ENCODE peak calls at places on chromosomes 2 and 18, in nine cellular contexts. S is astrocyte of the spinal cord, U is activated B cell treated with CpG ODN at 0.5 μM for 24 hours, Y is uterus, P is A549, H is thoracic aorta, G is PC-9, M is tibial nerve, Z is coronary artery. D is an unnamed sample.

GRCh38 chr2:15145046-15145817 is 415.9 kb downstream of the NBAS start:
- DNase-seq in S (no peak), U (no peak), Y (no peak), P (no peak), H (no peak), G (no peak), M (no peak), Z (no peak), D (no peak)

GRCh38 chr18:9971313-9971920 is 57.6 kb downstream of the VAPA start:
- DNase-seq in S (peak; percentile 87), U (peak; percentile 32), Y (peak; percentile 88), P (peak; percentile 29), H (peak; percentile 39), G (peak; percentile 68), M (peak; percentile 98), Z (no peak), D (peak; percentile 76)

GRCh38 chr2:202115385-202116060 is 42.5 kb downstream of the KIAA2012 start:
- DNase-seq in S (peak; percentile 63), U (no peak), Y (no peak), P (no peak), H (no peak), G (peak; percentile 85), M (no peak), Z (no peak), D (no peak)

GRCh38 chr18:39414009-39414700 is 1848.6 kb upstream of the CELF4 start:
- DNase-seq in S (peak; percentile 75), U (no peak), Y (no peak), P (no peak), H (no peak), G (peak; percentile 50), M (no peak), Z (no peak), D (no peak)

GRCh38 chr18:74480149-74480651 is 16.0 kb upstream of the CNDP2 start:
- DNase-seq in S (no peak), U (no peak), Y (no peak), P (no peak), H (no peak), G (no peak), M (no peak), Z (no peak), D (no peak)

GRCh38 chr2:8986327-8986976 is 17.0 kb downstream of the MBOAT2 start:
- DNase-seq in S (no peak), U (no peak), Y (no peak), P (no peak), H (no peak), G (no peak), M (no peak), Z (no peak), D (no peak)

GRCh38 chr2:54526226-54526879 is 70.2 kb downstream of the SPTBN1 start:
- DNase-seq in S (no peak), U (no peak), Y (no peak), P (no peak), H (no peak), G (no peak), M (no peak), Z (no peak), D (no peak)

GRCh38 chr18:78701753-78702409 is 277.7 kb upstream of the SALL3 start:
- DNase-seq in S (no peak), U (no peak), Y (no peak), P (no peak), H (no peak), G (no peak), M (no peak), Z (no peak), D (no peak)

GRCh38 chr2:207505180-207505579 is 24.6 kb upstream of the CREB1 start:
- DNase-seq in S (no peak), U (no peak), Y (no peak), P (no peak), H (no peak), G (no peak), M (no peak), Z (no peak), D (no peak)

GRCh38 chr18:59957957-59958356 is 58.2 kb downstream of the PMAIP1 start:
- DNase-seq in S (peak; percentile 68), U (no peak), Y (peak; percentile 22), P (no peak), H (no peak), G (peak; percentile 86), M (peak; percentile 8), Z (no peak), D (peak; percentile 57)

GRCh38 chr2:11483806-11484147 is 17.8 kb upstream of the E2F6 start:
- DNase-seq in S (no peak), U (no peak), Y (no peak), P (no peak), H (no peak), G (no peak), M (no peak), Z (no peak), D (no peak)

GRCh38 chr18:78751664-78752063 is 228.0 kb upstream of the SALL3 start:
- DNase-seq in S (no peak), U (no peak), Y (no peak), P (no peak), H (no peak), G (no peak), M (no peak), Z (peak; percentile 58), D (no peak)

GRCh38 chr2:177758591-177759371 is 313.8 kb downstream of the PDE11A start:
- DNase-seq in S (peak; percentile 63), U (no peak), Y (peak; percentile 58), P (no peak), H (no peak), G (no peak), M (peak; percentile 28), Z (no peak), D (peak; percentile 36)

GRCh38 chr2:208039661-208040060 is 14.3 kb upstream of the PLEKHM3 start:
- DNase-seq in S (no peak), U (no peak), Y (no peak), P (no peak), H (no peak), G (no peak), M (no peak), Z (no peak), D (no peak)

GRCh38 chr2:239266779-239267410 is 133.9 kb downstream of the HDAC4 start:
- DNase-seq in S (no peak), U (no peak), Y (no peak), P (no peak), H (no peak), G (no peak), M (no peak), Z (peak; percentile 69), D (no peak)

GRCh38 chr2:143730950-143731254 is 601.7 kb downstream of the ARHGAP15 start:
- DNase-seq in S (no peak), U (no peak), Y (no peak), P (no peak), H (no peak), G (no peak), M (no peak), Z (no peak), D (no peak)

GRCh38 chr2:240782221-240782885 is 37.7 kb downstream of the KIF1A start:
- DNase-seq in S (no peak), U (no peak), Y (no peak), P (no peak), H (no peak), G (no peak), M (no peak), Z (no peak), D (no peak)

GRCh38 chr18:30991397-30991796 is 51.1 kb downstream of the DSC3 start:
- DNase-seq in S (no peak), U (no peak), Y (no peak), P (no peak), H (no peak), G (no peak), M (no peak), Z (no peak), D (no peak)

GRCh38 chr18:8254664-8255063 is 354.6 kb upstream of the RAB12 start:
- DNase-seq in S (peak; percentile 29), U (no peak), Y (no peak), P (no peak), H (no peak), G (no peak), M (no peak), Z (no peak), D (no peak)

GRCh38 chr18:36756262-36756661 is 72.5 kb downstream of the TPGS2 start:
- DNase-seq in S (no peak), U (no peak), Y (no peak), P (no peak), H (no peak), G (peak; percentile 49), M (no peak), Z (no peak), D (no peak)

GRCh38 chr2:42338567-42339190 is 22.3 kb downstream of the COX7A2L start:
- DNase-seq in S (no peak), U (no peak), Y (no peak), P (no peak), H (no peak), G (no peak), M (no peak), Z (no peak), D (no peak)

GRCh38 chr2:33518929-33519328 is 42.5 kb downstream of the RASGRP3 start:
- DNase-seq in S (no peak), U (no peak), Y (no peak), P (no peak), H (no peak), G (peak; percentile 67), M (no peak), Z (no peak), D (no peak)

GRCh38 chr2:50402654-50402960 is 629.3 kb downstream of the NRXN1 start:
- DNase-seq in S (no peak), U (no peak), Y (no peak), P (no peak), H (no peak), G (no peak), M (no peak), Z (no peak), D (no peak)
- TF ChIP-seq CTCF in S (no peak), U (no peak), Y (no peak), P (no peak), H (no peak), G (no peak), M (no peak), Z (no peak), D (no peak)

GRCh38 chr2:151071382-151071781 is 190.3 kb downstream of the RBM43 start:
- DNase-seq in S (peak; percentile 24), U (no peak), Y (no peak), P (no peak), H (no peak), G (peak; percentile 34), M (no peak), Z (no peak), D (peak; percentile 29)
- TF ChIP-seq CTCF in S (peak; percentile 50), U (no peak), Y (no peak), P (peak; percentile 27), H (no peak), G (peak; percentile 26), M (no peak), Z (no peak), D (peak; percentile 57)

DNA sequence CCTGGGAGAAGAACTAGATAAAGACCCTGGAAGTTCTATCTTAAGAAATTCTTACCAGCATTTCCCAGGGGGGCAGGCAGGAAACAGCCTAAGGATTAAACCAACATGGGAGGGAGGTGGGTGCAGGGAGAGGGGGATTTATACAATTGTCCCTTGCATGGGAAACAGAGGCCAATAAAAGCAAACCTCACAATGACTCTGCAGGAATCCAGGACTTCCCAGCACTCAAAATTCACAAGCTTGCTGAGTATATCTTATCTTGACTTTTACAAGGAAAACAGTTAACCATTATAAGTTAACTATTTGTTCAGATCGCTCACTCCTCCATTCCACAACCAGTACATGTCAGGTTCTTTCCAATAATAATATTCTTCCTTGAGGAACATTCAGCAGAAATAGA is 241.3 kb downstream of the MREG start:
- DNase-seq in S (peak; percentile 85), U (no peak), Y (no peak), P (no peak), H (no peak), G (no peak), M (no peak), Z (no peak), D (no peak)
- TF ChIP-seq CTCF in S (no peak), U (no peak), Y (no peak), P (no peak), H (no peak), G (no peak), M (no peak), Z (no peak), D (no peak)

GRCh38 chr2:20077411-20077940 is 26.0 kb upstream of the LAPTM4A start:
- DNase-seq in S (no peak), U (no peak), Y (no peak), P (no peak), H (no peak), G (no peak), M (no peak), Z (no peak), D (no peak)
- TF ChIP-seq CTCF in S (no peak), U (no peak), Y (no peak), P (no peak), H (no peak), G (no peak), M (no peak), Z (no peak), D (no peak)